ENCODE peak calls at places on chromosomes 3 and 15, in five cellular contexts. S is frontal cortex; D is central memory CD4-positive, alpha-beta T cell; N is HTR-8/SVneo; H is NCI-H460. J is an unnamed sample.

GRCh38 chr3:43699864-43700263 is 9.1 kb downstream of the ABHD5 start:
- DNase-seq in S (no peak), D (no peak), N (no peak), H (no peak), J (no peak)

GRCh38 chr3:118900737-118901525 is 133.7 kb downstream of the IGSF11 start:
- DNase-seq in S (no peak), D (no peak), N (no peak), H (no peak), J (no peak)

GRCh38 chr15:47897525-47897924 is 180.2 kb downstream of the SEMA6D start:
- DNase-seq in S (no peak), D (no peak), N (no peak), H (no peak), J (no peak)

GRCh38 chr3:50605901-50606326 is 5.7 kb downstream of the CISH start:
- DNase-seq in S (no peak), D (no peak), N (no peak), H (no peak), J (no peak)

GRCh38 chr3:143482106-143483088 is 362.8 kb downstream of the CHST2 start:
- DNase-seq in S (no peak), D (no peak), N (no peak), H (no peak), J (no peak)

GRCh38 chr15:73165844-73166243 is 113.6 kb downstream of the NEO1 start:
- DNase-seq in S (no peak), D (no peak), N (no peak), H (no peak), J (no peak)

GRCh38 chr15:25675396-25675795 is 187.7 kb downstream of the ATP10A start:
- DNase-seq in S (no peak), D (no peak), N (no peak), H (no peak), J (no peak)

GRCh38 chr3:23459437-23459836 is 256.3 kb downstream of the UBE2E2 start:
- DNase-seq in S (no peak), D (no peak), N (no peak), H (no peak), J (no peak)

GRCh38 chr3:159928692-159929091 is 59.9 kb upstream of the IL12A start:
- DNase-seq in S (no peak), D (no peak), N (peak; percentile 79), H (no peak), J (peak; percentile 14)

GRCh38 chr3:129116482-129116946 is 5.1 kb downstream of the RAB43 start:
- DNase-seq in S (no peak), D (peak; percentile 20), N (no peak), H (no peak), J (no peak)

GRCh38 chr3:33993631-33994030 is 195.2 kb downstream of the PDCD6IP start:
- DNase-seq in S (no peak), D (no peak), N (no peak), H (no peak), J (no peak)

GRCh38 chr3:161674402-161674801 is 177.8 kb downstream of the OTOL1 start:
- DNase-seq in S (no peak), D (no peak), N (no peak), H (no peak), J (no peak)

GRCh38 chr3:141237701-141238521 is 6.3 kb downstream of the PXYLP1 start:
- DNase-seq in S (no peak), D (no peak), N (no peak), H (no peak), J (no peak)

GRCh38 chr3:29683306-29683993 is 402.6 kb downstream of the RBMS3 start:
- DNase-seq in S (no peak), D (no peak), N (no peak), H (peak; percentile 61), J (no peak)

GRCh38 chr3:196098365-196098764 is 16.5 kb upstream of the TFRC start:
- DNase-seq in S (no peak), D (no peak), N (no peak), H (no peak), J (no peak)

GRCh38 chr3:114144909-114145688 is 33.8 kb downstream of the DRD3 start:
- DNase-seq in S (no peak), D (no peak), N (peak; percentile 21), H (no peak), J (no peak)

GRCh38 chr3:184320099-184320445 is 5.7 kb downstream of the EIF4G1 start:
- DNase-seq in S (peak; percentile 88), D (no peak), N (peak; percentile 96), H (peak; percentile 89), J (no peak)

GRCh38 chr3:69200384-69201068 is 78.1 kb upstream of the LMOD3 start:
- DNase-seq in S (no peak), D (peak; percentile 18), N (peak; percentile 45), H (peak; percentile 63), J (no peak)

GRCh38 chr3:150480802-150481201 is 65.5 kb downstream of the SERP1 start:
- DNase-seq in S (no peak), D (no peak), N (no peak), H (no peak), J (no peak)

GRCh38 chr15:35141743-35142356 is 56.8 kb upstream of the NANOGP8 start:
- DNase-seq in S (no peak), D (no peak), N (peak; percentile 21), H (no peak), J (no peak)